ENCODE peak calls at places on chromosomes 11 and 22, in eight cellular contexts. One of them, this sample, is unnamed.

GRCh38 chr11:100849914-100850235 is 162.8 kb downstream of the ARHGAP42 start:
- DNase-seq in heart left ventricle: no peak
- DNase-seq in lower lobe of right lung: no peak
- DNase-seq in mammary epithelial cell: no peak
- DNase-seq in fibroblast of pulmonary artery: peak
- DNase-seq in fibroblast of mammary gland: peak
- DNase-seq in HCT116: no peak
- DNase-seq in heart right ventricle: no peak
- DNase-seq in this sample: no peak

GRCh38 chr22:19442166-19442565 is 5.3 kb downstream of the C22orf39 start:
- DNase-seq in heart right ventricle: no peak
- DNase-seq in lower lobe of right lung: no peak
- DNase-seq in fibroblast of mammary gland: no peak
- DNase-seq in HCT116: no peak
- DNase-seq in fibroblast of pulmonary artery: no peak
- DNase-seq in mammary epithelial cell: no peak
- DNase-seq in heart left ventricle: no peak
- DNase-seq in this sample: no peak

GRCh38 chr22:26904483-26904882 is 247.1 kb downstream of the MIAT start:
- DNase-seq in heart right ventricle: no peak
- DNase-seq in HCT116: no peak
- DNase-seq in lower lobe of right lung: no peak
- DNase-seq in fibroblast of mammary gland: no peak
- DNase-seq in fibroblast of pulmonary artery: no peak
- DNase-seq in mammary epithelial cell: no peak
- DNase-seq in heart left ventricle: no peak
- DNase-seq in this sample: no peak

GRCh38 chr11:103959279-103959930 is 77.0 kb upstream of the DDI1 start:
- DNase-seq in fibroblast of mammary gland: peak
- DNase-seq in heart right ventricle: no peak
- DNase-seq in HCT116: no peak
- DNase-seq in lower lobe of right lung: no peak
- DNase-seq in heart left ventricle: no peak
- DNase-seq in mammary epithelial cell: no peak
- DNase-seq in fibroblast of pulmonary artery: peak
- DNase-seq in this sample: peak

GRCh38 chr11:25769287-25769686 is 562.6 kb upstream of the ANO3 start:
- DNase-seq in lower lobe of right lung: no peak
- DNase-seq in fibroblast of pulmonary artery: peak
- DNase-seq in mammary epithelial cell: no peak
- DNase-seq in HCT116: no peak
- DNase-seq in heart left ventricle: no peak
- DNase-seq in fibroblast of mammary gland: no peak
- DNase-seq in heart right ventricle: no peak
- DNase-seq in this sample: peak

GRCh38 chr11:3933165-3933628 is 77.7 kb downstream of the STIM1 start:
- DNase-seq in HCT116: no peak
- DNase-seq in fibroblast of pulmonary artery: no peak
- DNase-seq in lower lobe of right lung: no peak
- DNase-seq in fibroblast of mammary gland: no peak
- DNase-seq in mammary epithelial cell: no peak
- DNase-seq in heart left ventricle: no peak
- DNase-seq in heart right ventricle: no peak
- DNase-seq in this sample: no peak

GRCh38 chr11:12079726-12080556 is 30.4 kb upstream of the MICAL2 start:
- DNase-seq in lower lobe of right lung: no peak
- DNase-seq in fibroblast of pulmonary artery: peak
- DNase-seq in heart left ventricle: peak
- DNase-seq in heart right ventricle: peak
- DNase-seq in fibroblast of mammary gland: peak
- DNase-seq in HCT116: peak
- DNase-seq in mammary epithelial cell: peak
- DNase-seq in this sample: peak

GRCh38 chr11:109309153-109309552 is 112.8 kb upstream of the C11orf87 start:
- DNase-seq in mammary epithelial cell: no peak
- DNase-seq in lower lobe of right lung: no peak
- DNase-seq in fibroblast of pulmonary artery: peak
- DNase-seq in heart right ventricle: no peak
- DNase-seq in fibroblast of mammary gland: peak
- DNase-seq in HCT116: no peak
- DNase-seq in heart left ventricle: no peak
- DNase-seq in this sample: peak

GRCh38 chr11:94740083-94740974 is 27.8 kb upstream of the AMOTL1 start:
- DNase-seq in heart left ventricle: peak
- DNase-seq in mammary epithelial cell: no peak
- DNase-seq in lower lobe of right lung: peak
- DNase-seq in heart right ventricle: peak
- DNase-seq in fibroblast of mammary gland: no peak
- DNase-seq in HCT116: no peak
- DNase-seq in fibroblast of pulmonary artery: peak
- DNase-seq in this sample: peak

GRCh38 chr11:25939691-25940090 is 392.2 kb upstream of the ANO3 start:
- DNase-seq in HCT116: no peak
- DNase-seq in mammary epithelial cell: no peak
- DNase-seq in heart left ventricle: no peak
- DNase-seq in fibroblast of pulmonary artery: no peak
- DNase-seq in lower lobe of right lung: no peak
- DNase-seq in fibroblast of mammary gland: no peak
- DNase-seq in heart right ventricle: no peak
- DNase-seq in this sample: no peak

GRCh38 chr22:24407278-24407665 is 20.1 kb upstream of the ADORA2A start:
- DNase-seq in HCT116: no peak
- DNase-seq in mammary epithelial cell: no peak
- DNase-seq in heart left ventricle: peak
- DNase-seq in fibroblast of pulmonary artery: no peak
- DNase-seq in fibroblast of mammary gland: no peak
- DNase-seq in lower lobe of right lung: no peak
- DNase-seq in heart right ventricle: no peak
- DNase-seq in this sample: no peak

GRCh38 chr22:38957808-38958207 is 399 bp downstream of the APOBEC3A start:
- DNase-seq in HCT116: no peak
- DNase-seq in heart left ventricle: no peak
- DNase-seq in heart right ventricle: no peak
- DNase-seq in mammary epithelial cell: no peak
- DNase-seq in lower lobe of right lung: no peak
- DNase-seq in fibroblast of mammary gland: no peak
- DNase-seq in fibroblast of pulmonary artery: no peak
- DNase-seq in this sample: no peak

GRCh38 chr11:17599460-17599925 is 52.4 kb downstream of the OTOG start:
- DNase-seq in HCT116: no peak
- DNase-seq in lower lobe of right lung: no peak
- DNase-seq in fibroblast of mammary gland: no peak
- DNase-seq in mammary epithelial cell: no peak
- DNase-seq in fibroblast of pulmonary artery: no peak
- DNase-seq in heart left ventricle: no peak
- DNase-seq in heart right ventricle: no peak
- DNase-seq in this sample: no peak

GRCh38 chr11:76810151-76810853 is 27.1 kb downstream of the TSKU start:
- DNase-seq in mammary epithelial cell: peak
- DNase-seq in fibroblast of pulmonary artery: peak
- DNase-seq in HCT116: peak
- DNase-seq in heart right ventricle: peak
- DNase-seq in heart left ventricle: no peak
- DNase-seq in fibroblast of mammary gland: peak
- DNase-seq in lower lobe of right lung: no peak
- DNase-seq in this sample: peak

GRCh38 chr11:129949067-129949466 is 53.6 kb downstream of the PRDM10 start:
- DNase-seq in mammary epithelial cell: no peak
- DNase-seq in HCT116: no peak
- DNase-seq in heart left ventricle: no peak
- DNase-seq in heart right ventricle: no peak
- DNase-seq in fibroblast of mammary gland: no peak
- DNase-seq in fibroblast of pulmonary artery: no peak
- DNase-seq in lower lobe of right lung: no peak
- DNase-seq in this sample: no peak

GRCh38 chr11:129946256-129946655 is 50.9 kb upstream of the NFRKB start:
- DNase-seq in fibroblast of pulmonary artery: no peak
- DNase-seq in heart right ventricle: no peak
- DNase-seq in lower lobe of right lung: no peak
- DNase-seq in fibroblast of mammary gland: no peak
- DNase-seq in heart left ventricle: no peak
- DNase-seq in HCT116: no peak
- DNase-seq in mammary epithelial cell: no peak
- DNase-seq in this sample: no peak

GRCh38 chr11:129945377-129945776 is 50.0 kb upstream of the NFRKB start:
- DNase-seq in heart right ventricle: no peak
- DNase-seq in fibroblast of mammary gland: no peak
- DNase-seq in lower lobe of right lung: no peak
- DNase-seq in mammary epithelial cell: no peak
- DNase-seq in HCT116: no peak
- DNase-seq in fibroblast of pulmonary artery: no peak
- DNase-seq in heart left ventricle: no peak
- DNase-seq in this sample: no peak

GRCh38 chr11:129946965-129947364 is 51.6 kb upstream of the NFRKB start:
- DNase-seq in mammary epithelial cell: no peak
- DNase-seq in fibroblast of pulmonary artery: no peak
- DNase-seq in fibroblast of mammary gland: no peak
- DNase-seq in HCT116: no peak
- DNase-seq in heart right ventricle: no peak
- DNase-seq in heart left ventricle: no peak
- DNase-seq in lower lobe of right lung: no peak
- DNase-seq in this sample: no peak

GRCh38 chr11:129947474-129947873 is 52.1 kb upstream of the NFRKB start:
- DNase-seq in heart right ventricle: no peak
- DNase-seq in heart left ventricle: no peak
- DNase-seq in fibroblast of pulmonary artery: no peak
- DNase-seq in mammary epithelial cell: no peak
- DNase-seq in HCT116: no peak
- DNase-seq in lower lobe of right lung: no peak
- DNase-seq in fibroblast of mammary gland: no peak
- DNase-seq in this sample: no peak
- TF ChIP-seq CTCF in heart right ventricle: no peak
- TF ChIP-seq CTCF in heart left ventricle: no peak
- TF ChIP-seq CTCF in fibroblast of pulmonary artery: no peak
- TF ChIP-seq CTCF in mammary epithelial cell: no peak
- TF ChIP-seq CTCF in HCT116: no peak
- TF ChIP-seq CTCF in lower lobe of right lung: no peak
- TF ChIP-seq CTCF in fibroblast of mammary gland: no peak
- TF ChIP-seq CTCF in this sample: no peak

DNA sequence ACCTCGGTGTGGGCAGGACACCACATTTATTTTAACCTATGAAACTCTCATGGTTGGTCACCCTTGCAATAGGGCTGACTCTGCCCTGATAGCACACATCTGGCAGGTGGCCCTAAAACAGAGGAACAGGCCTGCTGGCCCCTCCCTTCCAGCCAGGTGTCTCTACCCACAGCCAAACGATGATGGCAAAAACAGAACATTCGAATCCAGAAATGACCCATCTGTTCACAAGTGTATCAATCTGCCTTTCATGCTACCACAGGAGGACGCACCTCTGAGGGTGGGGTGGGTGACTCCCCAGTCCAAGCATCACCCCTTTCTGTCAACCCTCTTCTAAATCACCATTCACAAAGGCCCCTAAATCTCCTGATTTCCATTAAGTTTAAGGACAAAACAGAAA is 118.1 kb downstream of the ETS1 start:
- DNase-seq in heart left ventricle: no peak
- DNase-seq in fibroblast of mammary gland: no peak
- DNase-seq in mammary epithelial cell: no peak
- DNase-seq in heart right ventricle: no peak
- DNase-seq in fibroblast of pulmonary artery: no peak
- DNase-seq in HCT116: no peak
- DNase-seq in lower lobe of right lung: no peak
- DNase-seq in this sample: no peak
- H3K4me3 ChIP-seq in heart left ventricle: no peak
- H3K4me3 ChIP-seq in fibroblast of mammary gland: no peak
- H3K4me3 ChIP-seq in mammary epithelial cell: no peak
- H3K4me3 ChIP-seq in heart right ventricle: no peak
- H3K4me3 ChIP-seq in fibroblast of pulmonary artery: no peak
- H3K4me3 ChIP-seq in HCT116: no peak
- H3K4me3 ChIP-seq in lower lobe of right lung: no peak
- H3K4me3 ChIP-seq in this sample: no peak

DNA sequence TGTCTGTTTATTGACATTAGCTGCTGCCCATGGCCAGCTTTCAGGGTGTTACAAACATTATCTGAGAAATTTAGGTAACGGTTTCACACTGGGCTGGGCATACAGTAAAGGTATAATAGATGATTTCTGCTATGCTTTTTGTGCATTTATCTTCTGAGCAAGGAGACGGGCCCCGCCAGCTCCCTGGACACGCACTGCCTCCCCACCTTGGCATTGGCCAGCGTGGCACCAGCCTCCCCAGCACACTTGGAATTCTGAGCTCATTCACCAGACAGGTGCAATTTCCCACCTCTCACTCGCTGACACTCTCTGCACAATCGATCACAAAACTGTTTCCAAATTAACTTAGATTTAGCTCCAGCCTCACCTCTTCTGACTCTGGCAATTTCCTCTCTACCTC is 222.8 kb downstream of the CEP164 start:
- DNase-seq in heart right ventricle: no peak
- DNase-seq in mammary epithelial cell: no peak
- DNase-seq in fibroblast of mammary gland: no peak
- DNase-seq in HCT116: no peak
- DNase-seq in fibroblast of pulmonary artery: no peak
- DNase-seq in heart left ventricle: no peak
- DNase-seq in lower lobe of right lung: peak
- DNase-seq in this sample: no peak
- TF ChIP-seq CTCF in heart right ventricle: no peak
- TF ChIP-seq CTCF in mammary epithelial cell: no peak
- TF ChIP-seq CTCF in fibroblast of mammary gland: no peak
- TF ChIP-seq CTCF in HCT116: no peak
- TF ChIP-seq CTCF in fibroblast of pulmonary artery: no peak
- TF ChIP-seq CTCF in heart left ventricle: no peak
- TF ChIP-seq CTCF in lower lobe of right lung: no peak
- TF ChIP-seq CTCF in this sample: no peak

GRCh38 chr11:114297806-114298700 is 1.9 kb downstream of the NNMT start:
- DNase-seq in heart right ventricle: no peak
- DNase-seq in HCT116: no peak
- DNase-seq in mammary epithelial cell: no peak
- DNase-seq in fibroblast of pulmonary artery: peak
- DNase-seq in lower lobe of right lung: no peak
- DNase-seq in fibroblast of mammary gland: no peak
- DNase-seq in heart left ventricle: no peak
- DNase-seq in this sample: no peak
- H3K4me3 ChIP-seq in heart right ventricle: no peak
- H3K4me3 ChIP-seq in HCT116: no peak
- H3K4me3 ChIP-seq in mammary epithelial cell: peak
- H3K4me3 ChIP-seq in fibroblast of pulmonary artery: peak
- H3K4me3 ChIP-seq in lower lobe of right lung: peak
- H3K4me3 ChIP-seq in fibroblast of mammary gland: peak
- H3K4me3 ChIP-seq in heart left ventricle: peak
- H3K4me3 ChIP-seq in this sample: peak

This sample was measured in foreskin fibroblast.